ENCODE peak calls at places on chromosomes 1 and 21, in four cellular contexts. H is NT2/D1, Z is cerebellar cortex, M is AG10803. W is an unnamed sample.
A peak's percentile ranks its signal among the peaks of the same experiment; 100 is the strongest.

GRCh38 chr1:218336353-218336752 is 8.8 kb upstream of the TGFB2 start:
- DNase-seq in H (no peak), Z (no peak), M (no peak), W (no peak)

GRCh38 chr1:62177621-62178020 is 17.0 kb upstream of the L1TD1 start:
- DNase-seq in H (no peak), Z (no peak), M (no peak), W (no peak)

GRCh38 chr1:67978988-67979516 is 71.4 kb downstream of the DIRAS3 start:
- DNase-seq in H (no peak), Z (no peak), M (peak; percentile 68), W (no peak)

GRCh38 chr1:163145435-163145834 is 57.3 kb downstream of the RGS5 start:
- DNase-seq in H (no peak), Z (no peak), M (no peak), W (no peak)

GRCh38 chr1:22935450-22935849 is 37.2 kb downstream of the LACTBL1 start:
- DNase-seq in H (no peak), Z (no peak), M (no peak), W (no peak)

GRCh38 chr1:180580237-180580636 is 21.5 kb downstream of the OVAAL start:
- DNase-seq in H (no peak), Z (no peak), M (peak; percentile 30), W (no peak)

GRCh38 chr1:211267204-211267857 is 8.2 kb downstream of the RCOR3 start:
- DNase-seq in H (no peak), Z (no peak), M (no peak), W (no peak)

GRCh38 chr1:203084588-203085527 is 954 bp downstream of the MYOG start:
- DNase-seq in H (peak; percentile 32), Z (no peak), M (no peak), W (no peak)

GRCh38 chr1:91589438-91589837 is 88.8 kb downstream of the CDC7 start:
- DNase-seq in H (no peak), Z (no peak), M (no peak), W (no peak)

GRCh38 chr1:210302501-210302900 is 26.2 kb upstream of the HHAT start:
- DNase-seq in H (no peak), Z (peak; percentile 78), M (no peak), W (no peak)

GRCh38 chr1:177119311-177119710 is 45.2 kb downstream of the ASTN1 start:
- DNase-seq in H (no peak), Z (peak; percentile 71), M (no peak), W (peak; percentile 6)

GRCh38 chr1:230312676-230313075 is 113.5 kb downstream of the PGBD5 start:
- DNase-seq in H (no peak), Z (no peak), M (no peak), W (no peak)

GRCh38 chr1:201279313-201279712 is 4.0 kb upstream of the PKP1 start:
- DNase-seq in H (no peak), Z (peak; percentile 3), M (peak; percentile 69), W (no peak)

GRCh38 chr1:30034105-30034626 is 689.2 kb downstream of the MATN1 start:
- DNase-seq in H (no peak), Z (no peak), M (no peak), W (no peak)

GRCh38 chr1:229436178-229436577 is 2.3 kb upstream of the ACTA1 start:
- DNase-seq in H (no peak), Z (no peak), M (no peak), W (no peak)

GRCh38 chr1:229759037-229759435 is 133.0 kb downstream of the URB2 start:
- DNase-seq in H (no peak), Z (no peak), M (peak; percentile 82), W (no peak)

GRCh38 chr1:29312469-29313466 is 76.4 kb downstream of the PTPRU start:
- DNase-seq in H (no peak), Z (no peak), M (no peak), W (no peak)

GRCh38 chr21:37871121-37871862 is 45.0 kb downstream of the KCNJ6 start:
- DNase-seq in H (no peak), Z (no peak), M (peak; percentile 88), W (no peak)

GRCh38 chr1:77370588-77371306 is 88.9 kb downstream of the AK5 start:
- DNase-seq in H (no peak), Z (no peak), M (peak; percentile 97), W (no peak)

GRCh38 chr1:14915356-14916054 is 238.0 kb upstream of the TMEM51 start:
- DNase-seq in H (no peak), Z (peak; percentile 70), M (no peak), W (no peak)

GRCh38 chr1:51329443-51330325 is 678 bp downstream of the TTC39A start:
- DNase-seq in H (no peak), Z (no peak), M (no peak), W (no peak)

GRCh38 chr1:18452550-18452949 is 28.2 kb upstream of the KLHDC7A start:
- DNase-seq in H (no peak), Z (peak; percentile 33), M (no peak), W (no peak)

GRCh38 chr1:179052776-179053175 is 27.1 kb downstream of the FAM20B start:
- DNase-seq in H (no peak), Z (no peak), M (no peak), W (no peak)

GRCh38 chr1:67618285-67619018 is 66.5 kb upstream of the GADD45A start:
- DNase-seq in H (no peak), Z (no peak), M (peak; percentile 91), W (peak; percentile 20)

GRCh38 chr21:42754270-42754933 is 101.0 kb downstream of the PDE9A start:
- DNase-seq in H (no peak), Z (peak; percentile 83), M (no peak), W (no peak)

GRCh38 chr1:46983416-46983815 is 40.1 kb upstream of the CYP4X1 start:
- DNase-seq in H (peak; percentile 55), Z (no peak), M (no peak), W (no peak)

GRCh38 chr1:201686709-201687455 is 142.1 kb upstream of the IPO9 start:
- DNase-seq in H (peak; percentile 66), Z (no peak), M (no peak), W (no peak)

GRCh38 chr1:86912501-86912900 is 1.4 kb downstream of the SELENOF start:
- DNase-seq in H (no peak), Z (no peak), M (no peak), W (no peak)

GRCh38 chr1:45979778-45980176 is 152.7 kb downstream of the PIK3R3 start:
- DNase-seq in H (no peak), Z (no peak), M (no peak), W (no peak)

GRCh38 chr1:53498555-53499142 is 39.5 kb downstream of the DMRTB1 start:
- DNase-seq in H (no peak), Z (no peak), M (peak; percentile 67), W (no peak)

GRCh38 chr21:45594721-45595489 is 48.6 kb upstream of the PCBP3 start:
- DNase-seq in H (no peak), Z (no peak), M (no peak), W (no peak)

GRCh38 chr1:113205980-113206766 is 133.2 kb downstream of the LRIG2 start:
- DNase-seq in H (no peak), Z (no peak), M (no peak), W (no peak)

GRCh38 chr1:33387512-33388079 is 43.3 kb downstream of the PHC2 start:
- DNase-seq in H (no peak), Z (no peak), M (peak; percentile 90), W (no peak)

GRCh38 chr1:226223786-226224244 is 351 bp downstream of the MIXL1 start:
- DNase-seq in H (no peak), Z (no peak), M (no peak), W (no peak)

GRCh38 chr1:152110860-152111514 is 4.3 kb downstream of the TCHH start:
- DNase-seq in H (peak; percentile 68), Z (peak; percentile 17), M (peak; percentile 49), W (peak; percentile 34)

GRCh38 chr1:162711066-162711465 is 78.8 kb downstream of the DDR2 start:
- DNase-seq in H (no peak), Z (no peak), M (no peak), W (no peak)